ENCODE peak calls at places on chromosomes 2 and 18, in ten cellular contexts. K, B, X, T, Z, I, C, R, D and H are unnamed samples. For H3K9me3, the result is how much of the 10 kb centered on the place peaks cover.

GRCh38 chr2:172285010-172285621 is 142.3 kb upstream of the ITGA6 start:
- DNase-seq in B (no peak), R (no peak), K (peak), C (no peak), D (peak), Z (peak), T (no peak), I (no peak), X (no peak), H (peak)

GRCh38 chr2:149164827-149165226 is 126.3 kb downstream of the LYPD6B start:
- DNase-seq in R (no peak), T (no peak), B (no peak), I (no peak), K (no peak), Z (no peak), C (no peak), D (no peak), X (no peak), H (no peak)

GRCh38 chr2:73992036-73992435 is 7.3 kb downstream of the TET3 start:
- DNase-seq in B (no peak), I (no peak), R (no peak), Z (no peak), X (no peak), C (no peak), T (no peak), D (no peak), K (no peak), H (no peak)

GRCh38 chr2:15521782-15522181 is 39.4 kb downstream of the NBAS start:
- DNase-seq in Z (no peak), D (no peak), T (no peak), R (no peak), I (no peak), K (peak), B (no peak), C (no peak), X (no peak), H (no peak)

GRCh38 chr2:69132960-69133590 is 120.1 kb downstream of the ANTXR1 start:
- DNase-seq in D (no peak), C (no peak), K (peak), B (no peak), I (no peak), T (no peak), R (no peak), X (no peak), Z (peak), H (no peak)

GRCh38 chr2:62410926-62411456 is 95.0 kb downstream of the TMEM17 start:
- DNase-seq in T (no peak), R (no peak), Z (no peak), B (no peak), D (no peak), C (no peak), X (no peak), K (no peak), I (no peak), H (no peak)

GRCh38 chr2:109512076-109512475 is 101.7 kb downstream of the SEPTIN10 start:
- DNase-seq in Z (no peak), D (no peak), C (no peak), T (no peak), R (no peak), K (no peak), B (no peak), I (no peak), X (no peak), H (no peak)

GRCh38 chr2:166516712-166517303 is 22.8 kb upstream of the SCN7A start:
- DNase-seq in D (no peak), K (peak), B (peak), C (peak), R (no peak), T (peak), Z (peak), I (peak), X (no peak), H (peak)

GRCh38 chr2:71156531-71156930 is 26.1 kb downstream of the MPHOSPH10 start:
- DNase-seq in T (no peak), C (no peak), I (no peak), K (no peak), Z (no peak), D (no peak), B (no peak), R (no peak), X (no peak), H (no peak)

GRCh38 chr18:2898131-2898640 is 51.4 kb downstream of the EMILIN2 start:
- DNase-seq in I (no peak), D (no peak), K (peak), X (no peak), T (no peak), R (no peak), C (no peak), B (no peak), Z (peak), H (no peak)

GRCh38 chr2:10085852-10086148 is 5.6 kb upstream of the CYS1 start:
- DNase-seq in X (no peak), C (no peak), T (no peak), I (no peak), B (no peak), Z (no peak), K (no peak), D (no peak), R (no peak), H (no peak)

GRCh38 chr18:7725473-7725872 is 158.4 kb downstream of the PTPRM start:
- DNase-seq in X (no peak), T (no peak), B (no peak), R (no peak), Z (no peak), K (no peak), C (no peak), I (no peak), D (no peak), H (no peak)

GRCh38 chr2:67579207-67579606 is 182.1 kb downstream of the ETAA1 start:
- DNase-seq in D (no peak), Z (no peak), R (no peak), B (no peak), K (peak), X (no peak), T (no peak), C (no peak), I (no peak), H (no peak)

GRCh38 chr2:134737671-134738070 is 18.9 kb upstream of the TMEM163 start:
- DNase-seq in Z (no peak), K (no peak), T (no peak), I (no peak), B (no peak), R (no peak), X (no peak), D (no peak), C (no peak), H (no peak)

GRCh38 chr18:79476031-79476917 is 80.5 kb downstream of the NFATC1 start:
- DNase-seq in R (no peak), X (no peak), B (no peak), Z (no peak), K (no peak), I (no peak), T (no peak), C (no peak), D (no peak), H (no peak)

GRCh38 chr2:147904051-147904450 is 59.2 kb downstream of the ACVR2A start:
- DNase-seq in D (no peak), I (no peak), Z (no peak), T (no peak), K (no peak), B (no peak), C (no peak), R (no peak), X (no peak), H (no peak)

GRCh38 chr18:71398530-71398929 is 1109.7 kb downstream of the SOCS6 start:
- DNase-seq in X (no peak), K (peak), D (peak), T (peak), Z (peak), B (peak), R (no peak), I (no peak), C (no peak), H (peak)

GRCh38 chr18:51164327-51165290 is 32.9 kb downstream of the MEX3C start:
- DNase-seq in R (no peak), D (no peak), C (no peak), T (no peak), K (peak), X (no peak), I (no peak), B (no peak), Z (peak), H (peak)
- TF ChIP-seq CTCF in R (no peak), D (no peak), C (no peak), T (no peak), K (no peak), X (no peak), I (no peak), B (no peak), Z (no peak), H (no peak)

GRCh38 chr2:184695-185094 is 79.1 kb downstream of the SH3YL1 start:
- DNase-seq in K (no peak), Z (no peak), C (no peak), X (no peak), B (no peak), T (no peak), I (no peak), D (no peak), R (no peak), H (no peak)

GRCh38 chr2:180311-180710 is 83.5 kb downstream of the SH3YL1 start:
- DNase-seq in X (no peak), B (no peak), C (no peak), K (no peak), T (no peak), Z (no peak), D (no peak), R (no peak), I (no peak), H (no peak)

GRCh38 chr2:185221-185620 is 78.6 kb downstream of the SH3YL1 start:
- DNase-seq in C (no peak), Z (no peak), T (no peak), D (no peak), K (no peak), I (no peak), R (no peak), B (no peak), X (no peak), H (no peak)

GRCh38 chr2:179886-180285 is 83.9 kb downstream of the SH3YL1 start:
- DNase-seq in X (no peak), T (no peak), I (no peak), Z (no peak), B (no peak), D (no peak), K (no peak), C (no peak), R (no peak), H (no peak)

GRCh38 chr2:182509-183122 is 81.2 kb downstream of the SH3YL1 start:
- DNase-seq in I (no peak), D (no peak), X (no peak), B (no peak), C (no peak), R (no peak), K (no peak), Z (no peak), T (no peak), H (no peak)
- H3K9me3 ChIP-seq in I (under half), D (under half), X (under half), B (under half), C (under half), R (under half), K (under half), Z (half or more), T (under half), H (under half)

GRCh38 chr18:54434453-54434852 is 76.7 kb downstream of the C18orf54 start:
- DNase-seq in B (no peak), C (no peak), X (no peak), Z (no peak), K (no peak), T (no peak), I (no peak), R (no peak), D (no peak), H (peak)

GRCh38 chr18:54440292-54440691 is 82.6 kb downstream of the C18orf54 start:
- DNase-seq in K (no peak), I (no peak), B (no peak), X (no peak), Z (no peak), C (no peak), R (no peak), D (no peak), T (peak), H (no peak)

GRCh38 chr18:54436501-54436900 is 78.8 kb downstream of the C18orf54 start:
- DNase-seq in I (no peak), B (no peak), R (no peak), T (no peak), X (no peak), Z (no peak), C (no peak), D (no peak), K (no peak), H (no peak)
- TF ChIP-seq CTCF in I (no peak), B (no peak), R (no peak), T (no peak), X (no peak), Z (no peak), C (no peak), D (no peak), K (no peak), H (no peak)

GRCh38 chr18:11343096-11343495 is 193.7 kb upstream of the PIEZO2 start:
- DNase-seq in I (no peak), B (no peak), C (no peak), T (no peak), Z (no peak), D (no peak), R (no peak), X (no peak), K (no peak), H (no peak)
- H3K9me3 ChIP-seq in I (under half), B (under half), C (under half), T (under half), Z (half or more), D (under half), R (under half), X (under half), K (under half), H (under half)

GRCh38 chr2:171260471-171261424 is 100.1 kb upstream of the TLK1 start:
- DNase-seq in Z (peak), X (no peak), T (no peak), B (no peak), C (no peak), I (no peak), R (no peak), D (peak), K (no peak), H (no peak)
- TF ChIP-seq CTCF in Z (no peak), X (no peak), T (no peak), B (no peak), C (no peak), I (no peak), R (no peak), D (no peak), K (no peak), H (no peak)